ENCODE peak calls at places on chromosomes 12 and 14, in six cellular contexts. W is HFFc6, I is dorsolateral prefrontal cortex, S is left ventricle myocardium inferior, E is GM13977, P is GM23338. U is an unnamed sample.

GRCh38 chr12:15322164-15323054 is at the start of gene PTPRO:
- DNase-seq in W (no peak), I (peak), S (no peak), E (no peak), P (peak), U (peak)

GRCh38 chr12:54981796-54982195 is 2.8 kb downstream of the TESPA1 start:
- DNase-seq in W (no peak), I (no peak), S (no peak), E (peak), P (no peak), U (no peak)

GRCh38 chr12:71752887-71753286 is 1.8 kb upstream of the RAB21 start:
- DNase-seq in W (no peak), I (no peak), S (no peak), E (no peak), P (no peak), U (no peak)

GRCh38 chr12:104513681-104514080 is 56.9 kb downstream of the CHST11 start:
- DNase-seq in W (no peak), I (no peak), S (no peak), E (no peak), P (no peak), U (no peak)

GRCh38 chr12:65961731-65962130 is 137.4 kb downstream of the HMGA2 start:
- DNase-seq in W (no peak), I (no peak), S (no peak), E (no peak), P (no peak), U (no peak)

GRCh38 chr14:60485600-60486251 is at the start of gene C14orf39:
- DNase-seq in W (no peak), I (no peak), S (no peak), E (peak), P (peak), U (peak)

GRCh38 chr12:94427520-94428381 is 31.9 kb downstream of the CEP83 start:
- DNase-seq in W (peak), I (no peak), S (peak), E (peak), P (no peak), U (no peak)

GRCh38 chr12:28966049-28966778 is 182.9 kb upstream of the FAR2 start:
- DNase-seq in W (no peak), I (peak), S (peak), E (no peak), P (no peak), U (no peak)

GRCh38 chr14:31992051-31992450 is 85.1 kb upstream of the ARHGAP5 start:
- DNase-seq in W (peak), I (no peak), S (no peak), E (no peak), P (no peak), U (no peak)

GRCh38 chr14:34460841-34461240 is 1.2 kb downstream of the SPTSSA start:
- DNase-seq in W (peak), I (no peak), S (no peak), E (no peak), P (no peak), U (no peak)

GRCh38 chr12:26251600-26251999 is 56.2 kb downstream of the SSPN start:
- DNase-seq in W (no peak), I (no peak), S (peak), E (no peak), P (no peak), U (no peak)

GRCh38 chr12:51263341-51263740 is 6.9 kb downstream of the SMAGP start:
- DNase-seq in W (no peak), I (no peak), S (no peak), E (no peak), P (no peak), U (no peak)

GRCh38 chr12:102917026-102917787 is at the start of gene PAH:
- DNase-seq in W (no peak), I (no peak), S (no peak), E (no peak), P (peak), U (no peak)

GRCh38 chr14:96091941-96092411 is 52.8 kb downstream of the C14orf132 start:
- DNase-seq in W (peak), I (no peak), S (no peak), E (no peak), P (no peak), U (no peak)

GRCh38 chr14:58637391-58638230 is at the start of gene DACT1:
- DNase-seq in W (peak), I (peak), S (peak), E (peak), P (peak), U (peak)

GRCh38 chr12:47785887-47786661 is 13.0 kb downstream of the SLC48A1 start:
- DNase-seq in W (no peak), I (no peak), S (no peak), E (no peak), P (no peak), U (no peak)

GRCh38 chr14:61623927-61624326 is 71.4 kb upstream of the HIF1A start:
- DNase-seq in W (no peak), I (no peak), S (no peak), E (no peak), P (no peak), U (no peak)

GRCh38 chr14:89417469-89418225 is 614 bp upstream of the FOXN3 start:
- DNase-seq in W (peak), I (peak), S (peak), E (peak), P (peak), U (peak)

GRCh38 chr14:97851438-97851995 is 1054.3 kb downstream of the VRK1 start:
- DNase-seq in W (no peak), I (no peak), S (no peak), E (no peak), P (no peak), U (no peak)

GRCh38 chr12:110809149-110809548 is 37.6 kb upstream of the CCDC63 start:
- DNase-seq in W (no peak), I (no peak), S (no peak), E (no peak), P (no peak), U (no peak)

GRCh38 chr14:72906316-72906715 is 12.4 kb upstream of the DPF3 start:
- DNase-seq in W (peak), I (no peak), S (no peak), E (no peak), P (no peak), U (no peak)

GRCh38 chr14:72704507-72704906 is 189.4 kb downstream of the DPF3 start:
- DNase-seq in W (no peak), I (no peak), S (no peak), E (no peak), P (no peak), U (no peak)

DNA sequence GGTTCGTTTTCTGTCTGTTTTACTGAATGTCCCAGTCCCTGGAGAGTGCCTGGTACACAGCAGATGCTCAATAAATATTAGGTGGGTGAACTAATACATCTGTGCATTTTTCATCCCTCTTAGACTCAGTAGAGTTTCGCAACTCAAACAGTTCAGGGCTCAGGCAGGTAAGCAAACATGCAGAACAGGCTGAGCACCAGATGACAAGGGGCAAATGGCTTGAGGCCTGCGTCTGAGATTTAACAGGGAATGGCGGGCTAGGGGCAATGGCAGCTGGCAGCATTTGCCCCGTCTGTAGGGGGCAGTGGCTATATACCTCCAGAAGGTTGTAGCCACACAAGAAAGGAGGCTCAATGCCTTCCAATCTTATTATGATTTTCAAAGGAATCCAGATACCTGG is 8.6 kb upstream of the RAN start:
- DNase-seq in W (no peak), I (no peak), S (no peak), E (no peak), P (peak), U (no peak)
- TF ChIP-seq CTCF in W (peak), I (no peak), S (no peak), E (no peak), P (peak), U (peak)

DNA sequence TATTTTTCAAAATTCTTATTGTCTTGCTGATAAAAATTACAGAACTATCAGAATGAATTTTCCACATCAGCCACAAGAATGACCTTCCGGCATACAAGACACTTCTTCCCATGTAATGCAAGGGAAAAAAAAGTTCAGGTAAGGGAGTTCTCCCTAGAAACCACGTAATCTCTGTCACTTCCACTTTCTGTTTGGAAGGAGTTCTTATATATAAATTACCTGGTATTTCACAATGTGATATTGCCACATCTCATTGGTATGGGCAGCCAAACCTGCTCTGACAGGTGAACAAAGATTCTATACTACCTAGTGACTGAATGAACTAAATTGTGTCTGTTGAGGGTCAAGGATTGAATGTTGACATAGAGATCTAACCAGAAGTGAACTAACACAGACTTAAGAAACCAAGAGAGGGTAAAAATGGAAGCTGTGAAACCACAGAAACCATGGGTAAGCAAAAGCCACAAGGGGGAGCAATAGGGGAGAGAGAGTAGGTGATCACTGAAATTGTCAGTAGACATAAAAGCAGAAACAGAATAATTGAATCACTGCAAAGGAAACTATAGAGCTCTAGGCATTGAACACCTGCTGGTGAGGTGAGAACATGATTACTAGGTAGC is 161.3 kb downstream of the RPL10L start:
- DNase-seq in W (no peak), I (no peak), S (no peak), E (peak), P (peak), U (no peak)
- TF ChIP-seq CTCF in W (no peak), I (no peak), S (no peak), E (peak), P (peak), U (peak)

GRCh38 chr12:67690656-67691055 is 42.1 kb downstream of the DYRK2 start:
- DNase-seq in W (no peak), I (no peak), S (no peak), E (no peak), P (no peak), U (no peak)
- TF ChIP-seq CTCF in W (no peak), I (no peak), S (no peak), E (no peak), P (no peak), U (no peak)

GRCh38 chr12:13024151-13024946 is 19.8 kb upstream of the FAM234B start:
- DNase-seq in W (peak), I (no peak), S (no peak), E (no peak), P (peak), U (no peak)
- TF ChIP-seq CTCF in W (peak), I (peak), S (no peak), E (peak), P (peak), U (no peak)

GRCh38 chr12:117882181-117882580 is 86.6 kb downstream of the KSR2 start:
- DNase-seq in W (no peak), I (no peak), S (no peak), E (no peak), P (no peak), U (no peak)
- TF ChIP-seq CTCF in W (no peak), I (no peak), S (no peak), E (no peak), P (no peak), U (no peak)

DNA sequence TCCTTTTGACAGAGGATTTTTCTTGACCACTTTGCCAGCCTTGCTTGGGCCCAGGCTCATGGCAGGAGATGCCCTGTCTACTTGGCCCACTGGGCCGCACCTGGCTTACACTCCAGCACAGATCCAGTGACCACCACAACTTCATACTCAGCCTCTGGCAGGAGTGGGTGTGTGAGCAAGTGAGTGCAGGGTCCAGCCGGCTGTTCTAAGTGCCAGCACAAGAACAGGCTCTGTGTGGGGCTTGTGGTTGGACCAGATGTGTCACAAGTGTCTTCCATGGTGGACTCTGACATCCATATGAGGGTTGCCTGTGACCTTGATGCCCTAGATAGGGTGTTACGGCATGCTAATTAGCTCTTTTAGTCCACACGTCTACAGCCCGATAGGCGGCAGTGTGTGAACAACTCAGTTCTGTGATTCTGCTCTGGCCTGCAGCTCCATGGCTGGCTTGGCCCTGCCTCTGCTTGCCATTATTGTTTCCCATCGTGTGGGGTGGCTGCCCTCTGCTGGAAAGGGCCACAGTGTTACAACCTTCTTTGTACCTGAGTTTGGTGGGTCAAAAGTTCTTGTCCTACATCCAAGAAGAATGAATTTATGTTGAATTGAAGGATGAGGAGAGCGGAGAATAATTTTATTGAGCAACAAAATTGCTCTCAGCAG is 1089.1 kb downstream of the SLC6A15 start:
- DNase-seq in W (no peak), I (no peak), S (no peak), E (peak), P (peak), U (no peak)
- TF ChIP-seq CTCF in W (peak), I (peak), S (peak), E (peak), P (peak), U (peak)

GRCh38 chr14:63204407-63205280 is at the start of gene RHOJ:
- DNase-seq in W (no peak), I (peak), S (peak), E (no peak), P (peak), U (peak)

GRCh38 chr14:63203015-63203414 is 1.2 kb upstream of the RHOJ start:
- DNase-seq in W (no peak), I (no peak), S (no peak), E (no peak), P (no peak), U (no peak)

GRCh38 chr14:63205281-63205575 is 985 bp downstream of the RHOJ start:
- DNase-seq in W (no peak), I (no peak), S (no peak), E (no peak), P (no peak), U (no peak)

GRCh38 chr14:63205850-63206249 is 1.6 kb downstream of the RHOJ start:
- DNase-seq in W (no peak), I (no peak), S (no peak), E (no peak), P (no peak), U (no peak)

DNA sequence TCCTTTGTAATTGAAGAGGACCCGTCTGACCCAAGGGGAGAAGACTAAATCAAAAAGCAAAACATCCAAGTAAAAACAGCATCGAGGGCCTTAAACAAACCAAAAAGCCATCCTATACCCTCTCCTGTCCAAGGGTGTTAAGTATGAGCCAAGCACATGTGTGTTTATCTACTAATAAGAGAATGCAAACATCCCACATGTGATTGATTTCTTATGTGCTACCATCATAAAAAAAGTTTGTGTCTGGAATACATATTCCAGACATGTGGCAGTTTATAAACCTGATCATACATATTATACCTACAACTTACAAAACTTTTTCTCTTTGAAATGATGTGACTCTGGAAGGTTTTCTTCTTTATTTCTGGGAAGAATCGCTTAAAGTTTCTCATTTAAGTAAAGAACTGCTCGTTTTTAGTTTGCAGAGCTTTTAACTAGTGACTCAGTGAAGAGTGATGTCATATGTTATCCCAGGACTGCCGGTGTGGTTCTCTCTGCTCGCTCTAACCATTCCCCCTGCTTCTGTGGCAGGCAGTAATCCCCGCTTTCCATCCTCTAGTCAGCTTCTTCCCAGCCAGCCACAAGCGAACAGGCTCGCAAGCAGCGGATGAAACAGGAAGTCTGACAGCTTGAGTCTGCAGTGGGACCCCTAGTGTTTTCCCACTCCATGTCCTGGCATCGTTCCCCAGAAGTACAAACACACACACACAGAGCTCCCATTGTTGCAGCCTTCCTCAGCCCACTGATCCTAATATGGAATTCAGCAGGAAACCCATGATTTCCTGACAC is 431 bp upstream of the RHOJ start:
- DNase-seq in W (peak), I (peak), S (peak), E (no peak), P (peak), U (peak)
- TF ChIP-seq CTCF in W (peak), I (no peak), S (peak), E (no peak), P (peak), U (peak)